ENCODE peak calls at places on chromosomes 16 and 17, in four cellular contexts. One of them, this sample, is unnamed.

GRCh38 chr17:16942141-16943031 is 29.5 kb downstream of the TNFRSF13B start:
- DNase-seq in bronchial epithelial cell: peak
- DNase-seq in HFF-Myc: no peak
- DNase-seq in AG09309: no peak
- DNase-seq in this sample: no peak

GRCh38 chr16:13697568-13697967 is 222.4 kb upstream of the ERCC4 start:
- DNase-seq in AG09309: no peak
- DNase-seq in HFF-Myc: no peak
- DNase-seq in bronchial epithelial cell: no peak
- DNase-seq in this sample: no peak

GRCh38 chr17:73397856-73398540 is 86.2 kb upstream of the CDC42EP4 start:
- DNase-seq in HFF-Myc: no peak
- DNase-seq in AG09309: no peak
- DNase-seq in bronchial epithelial cell: no peak
- DNase-seq in this sample: no peak

GRCh38 chr16:66419527-66419926 is 7.6 kb upstream of the BEAN1 start:
- DNase-seq in AG09309: no peak
- DNase-seq in bronchial epithelial cell: no peak
- DNase-seq in HFF-Myc: no peak
- DNase-seq in this sample: no peak

GRCh38 chr17:550041-550398 is 164.6 kb downstream of the VPS53 start:
- DNase-seq in AG09309: no peak
- DNase-seq in HFF-Myc: no peak
- DNase-seq in bronchial epithelial cell: peak
- DNase-seq in this sample: no peak

GRCh38 chr17:7515912-7516610 is 31.9 kb downstream of the POLR2A start:
- DNase-seq in bronchial epithelial cell: no peak
- DNase-seq in AG09309: no peak
- DNase-seq in HFF-Myc: no peak
- DNase-seq in this sample: no peak

GRCh38 chr16:19284207-19284606 is 1.3 kb upstream of the CLEC19A start:
- DNase-seq in bronchial epithelial cell: peak
- DNase-seq in AG09309: no peak
- DNase-seq in HFF-Myc: no peak
- DNase-seq in this sample: peak

GRCh38 chr17:42285346-42286050 is 2.8 kb upstream of the STAT5A start:
- DNase-seq in HFF-Myc: no peak
- DNase-seq in bronchial epithelial cell: no peak
- DNase-seq in AG09309: no peak
- DNase-seq in this sample: no peak

GRCh38 chr17:15378243-15378642 is 36.8 kb upstream of the TEKT3 start:
- DNase-seq in HFF-Myc: no peak
- DNase-seq in bronchial epithelial cell: no peak
- DNase-seq in AG09309: no peak
- DNase-seq in this sample: no peak

GRCh38 chr16:88939814-88940195 is 37.2 kb downstream of the CBFA2T3 start:
- DNase-seq in AG09309: no peak
- DNase-seq in bronchial epithelial cell: no peak
- DNase-seq in HFF-Myc: no peak
- DNase-seq in this sample: no peak

GRCh38 chr17:57569021-57569420 is 176.1 kb downstream of the CCDC182 start:
- DNase-seq in bronchial epithelial cell: no peak
- DNase-seq in AG09309: no peak
- DNase-seq in HFF-Myc: peak
- DNase-seq in this sample: no peak

GRCh38 chr16:90057738-90058173 is 19.4 kb downstream of the PRDM7 start:
- DNase-seq in bronchial epithelial cell: peak
- DNase-seq in AG09309: no peak
- DNase-seq in HFF-Myc: peak
- DNase-seq in this sample: peak

GRCh38 chr17:57918017-57918895 is 37.0 kb downstream of the CUEDC1 start:
- DNase-seq in bronchial epithelial cell: no peak
- DNase-seq in HFF-Myc: no peak
- DNase-seq in AG09309: no peak
- DNase-seq in this sample: peak

GRCh38 chr17:51860934-51861561 is 297.5 kb downstream of the CA10 start:
- DNase-seq in AG09309: no peak
- DNase-seq in HFF-Myc: no peak
- DNase-seq in bronchial epithelial cell: peak
- DNase-seq in this sample: peak

GRCh38 chr17:2233441-2233947 is 70.1 kb downstream of the SMG6 start:
- DNase-seq in HFF-Myc: no peak
- DNase-seq in bronchial epithelial cell: no peak
- DNase-seq in AG09309: no peak
- DNase-seq in this sample: peak

GRCh38 chr17:1752425-1752941 is 9.4 kb upstream of the SERPINF1 start:
- DNase-seq in AG09309: no peak
- DNase-seq in bronchial epithelial cell: peak
- DNase-seq in HFF-Myc: no peak
- DNase-seq in this sample: peak

GRCh38 chr17:18102640-18103039 is 5.9 kb upstream of the MYO15A start:
- DNase-seq in AG09309: no peak
- DNase-seq in bronchial epithelial cell: no peak
- DNase-seq in HFF-Myc: no peak
- DNase-seq in this sample: no peak

GRCh38 chr16:70678898-70679652 is 6.8 kb downstream of the MTSS2 start:
- DNase-seq in HFF-Myc: no peak
- DNase-seq in bronchial epithelial cell: no peak
- DNase-seq in AG09309: no peak
- DNase-seq in this sample: no peak

GRCh38 chr17:7439462-7440112 is at the start of gene FGF11:
- DNase-seq in bronchial epithelial cell: no peak
- DNase-seq in AG09309: no peak
- DNase-seq in HFF-Myc: no peak
- DNase-seq in this sample: no peak

GRCh38 chr16:11056989-11057645 is 112.8 kb downstream of the CLEC16A start:
- DNase-seq in HFF-Myc: no peak
- DNase-seq in bronchial epithelial cell: peak
- DNase-seq in AG09309: no peak
- DNase-seq in this sample: no peak

GRCh38 chr16:53775821-53776431 is 72.0 kb downstream of the FTO start:
- DNase-seq in AG09309: peak
- DNase-seq in HFF-Myc: peak
- DNase-seq in bronchial epithelial cell: peak
- DNase-seq in this sample: peak

GRCh38 chr16:35141303-35141702 is 1681.9 kb downstream of the TP53TG3F start:
- DNase-seq in AG09309: no peak
- DNase-seq in HFF-Myc: no peak
- DNase-seq in bronchial epithelial cell: no peak
- DNase-seq in this sample: no peak

GRCh38 chr17:41651625-41652460 is 27.5 kb upstream of the KRT17 start:
- DNase-seq in AG09309: no peak
- DNase-seq in bronchial epithelial cell: peak
- DNase-seq in HFF-Myc: no peak
- DNase-seq in this sample: peak

GRCh38 chr17:41547921-41548843 is 20.1 kb upstream of the KRT19 start:
- DNase-seq in AG09309: peak
- DNase-seq in HFF-Myc: peak
- DNase-seq in bronchial epithelial cell: peak
- DNase-seq in this sample: peak

GRCh38 chr17:32142857-32143524 is 689 bp downstream of the RHOT1 start:
- DNase-seq in HFF-Myc: no peak
- DNase-seq in AG09309: no peak
- DNase-seq in bronchial epithelial cell: peak
- DNase-seq in this sample: peak

GRCh38 chr17:42436401-42436800 is 13.3 kb upstream of the CAVIN1 start:
- DNase-seq in bronchial epithelial cell: peak
- DNase-seq in AG09309: peak
- DNase-seq in HFF-Myc: peak
- DNase-seq in this sample: peak

GRCh38 chr17:77332981-77333685 is 192.4 kb downstream of the SEC14L1 start:
- DNase-seq in AG09309: peak
- DNase-seq in bronchial epithelial cell: peak
- DNase-seq in HFF-Myc: peak
- DNase-seq in this sample: peak

GRCh38 chr17:80101946-80102706 is 745 bp downstream of the GAA start:
- DNase-seq in HFF-Myc: no peak
- DNase-seq in AG09309: no peak
- DNase-seq in bronchial epithelial cell: peak
- DNase-seq in this sample: peak

GRCh38 chr16:76265434-76266045 is 11.7 kb upstream of the CNTNAP4 start:
- DNase-seq in AG09309: no peak
- DNase-seq in bronchial epithelial cell: peak
- DNase-seq in HFF-Myc: no peak
- DNase-seq in this sample: peak

GRCh38 chr17:17648762-17649161 is 32.5 kb upstream of the RAI1 start:
- DNase-seq in AG09309: no peak
- DNase-seq in bronchial epithelial cell: no peak
- DNase-seq in HFF-Myc: no peak
- DNase-seq in this sample: no peak

GRCh38 chr17:53571342-53571741 is 251.4 kb upstream of the KIF2B start:
- DNase-seq in HFF-Myc: no peak
- DNase-seq in AG09309: no peak
- DNase-seq in bronchial epithelial cell: no peak
- DNase-seq in this sample: no peak

GRCh38 chr17:31492880-31493655 is 101.6 kb downstream of the RAB11FIP4 start:
- DNase-seq in AG09309: no peak
- DNase-seq in HFF-Myc: no peak
- DNase-seq in bronchial epithelial cell: no peak
- DNase-seq in this sample: no peak

GRCh38 chr17:40524243-40524965 is 23.0 kb upstream of the TNS4 start:
- DNase-seq in bronchial epithelial cell: no peak
- DNase-seq in HFF-Myc: no peak
- DNase-seq in AG09309: no peak
- DNase-seq in this sample: no peak

GRCh38 chr16:30031477-30031918 is 427 bp upstream of the TLCD3B start:
- DNase-seq in HFF-Myc: no peak
- DNase-seq in AG09309: no peak
- DNase-seq in bronchial epithelial cell: no peak
- DNase-seq in this sample: no peak

GRCh38 chr17:10224592-10225195 is 26.3 kb upstream of the GAS7 start:
- DNase-seq in bronchial epithelial cell: no peak
- DNase-seq in HFF-Myc: no peak
- DNase-seq in AG09309: no peak
- DNase-seq in this sample: no peak
- TF ChIP-seq CTCF in bronchial epithelial cell: no peak
- TF ChIP-seq CTCF in HFF-Myc: no peak
- TF ChIP-seq CTCF in AG09309: no peak
- TF ChIP-seq CTCF in this sample: no peak

GRCh38 chr17:75758131-75758905 is 6.7 kb downstream of the GALK1 start:
- DNase-seq in bronchial epithelial cell: no peak
- DNase-seq in AG09309: no peak
- DNase-seq in HFF-Myc: no peak
- DNase-seq in this sample: no peak
- TF ChIP-seq CTCF in bronchial epithelial cell: peak
- TF ChIP-seq CTCF in AG09309: peak
- TF ChIP-seq CTCF in HFF-Myc: peak
- TF ChIP-seq CTCF in this sample: no peak

GRCh38 chr16:67531247-67531646 is 2.6 kb downstream of the RIPOR1 start:
- DNase-seq in HFF-Myc: no peak
- DNase-seq in bronchial epithelial cell: no peak
- DNase-seq in AG09309: no peak
- DNase-seq in this sample: no peak

GRCh38 chr16:67533024-67533560 is 4.5 kb downstream of the RIPOR1 start:
- DNase-seq in AG09309: no peak
- DNase-seq in bronchial epithelial cell: no peak
- DNase-seq in HFF-Myc: no peak
- DNase-seq in this sample: no peak

GRCh38 chr16:67537270-67537635 is 8.6 kb downstream of the RIPOR1 start:
- DNase-seq in bronchial epithelial cell: no peak
- DNase-seq in HFF-Myc: no peak
- DNase-seq in AG09309: no peak
- DNase-seq in this sample: no peak

GRCh38 chr16:67535201-67535600 is 6.6 kb downstream of the RIPOR1 start:
- DNase-seq in bronchial epithelial cell: no peak
- DNase-seq in AG09309: no peak
- DNase-seq in HFF-Myc: no peak
- DNase-seq in this sample: no peak

DNA sequence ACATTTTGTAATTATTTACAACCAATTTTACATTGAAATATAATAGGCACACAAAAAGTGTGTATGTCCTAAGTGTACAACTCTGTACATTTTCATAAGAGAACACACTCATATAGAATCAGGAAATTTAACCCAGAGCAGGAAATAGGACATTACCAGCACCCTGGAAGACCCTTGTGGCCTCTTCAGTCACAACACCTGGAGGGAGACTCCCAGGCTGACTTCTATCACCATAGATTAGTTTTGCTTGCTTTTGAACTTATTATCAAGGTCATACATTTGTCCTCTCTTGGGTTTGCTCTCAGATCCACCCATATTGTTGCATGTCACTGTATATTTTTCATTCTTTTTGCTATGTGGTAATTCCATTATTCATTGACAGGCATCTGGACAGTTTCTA is 5.8 kb downstream of the RIPOR1 start:
- DNase-seq in AG09309: no peak
- DNase-seq in HFF-Myc: no peak
- DNase-seq in bronchial epithelial cell: no peak
- DNase-seq in this sample: no peak
- TF ChIP-seq CTCF in AG09309: no peak
- TF ChIP-seq CTCF in HFF-Myc: no peak
- TF ChIP-seq CTCF in bronchial epithelial cell: no peak
- TF ChIP-seq CTCF in this sample: no peak

GRCh38 chr16:84502075-84502474 is 2.4 kb downstream of the MEAK7 start:
- DNase-seq in AG09309: no peak
- DNase-seq in HFF-Myc: no peak
- DNase-seq in bronchial epithelial cell: no peak
- DNase-seq in this sample: peak

GRCh38 chr16:84503751-84504395 is 586 bp downstream of the MEAK7 start:
- DNase-seq in bronchial epithelial cell: peak
- DNase-seq in AG09309: no peak
- DNase-seq in HFF-Myc: no peak
- DNase-seq in this sample: peak

GRCh38 chr16:84502581-84502980 is 1.9 kb downstream of the MEAK7 start:
- DNase-seq in HFF-Myc: no peak
- DNase-seq in bronchial epithelial cell: no peak
- DNase-seq in AG09309: no peak
- DNase-seq in this sample: peak

GRCh38 chr16:84505249-84506156 is 1.0 kb upstream of the MEAK7 start:
- DNase-seq in HFF-Myc: no peak
- DNase-seq in AG09309: no peak
- DNase-seq in bronchial epithelial cell: no peak
- DNase-seq in this sample: peak

DNA sequence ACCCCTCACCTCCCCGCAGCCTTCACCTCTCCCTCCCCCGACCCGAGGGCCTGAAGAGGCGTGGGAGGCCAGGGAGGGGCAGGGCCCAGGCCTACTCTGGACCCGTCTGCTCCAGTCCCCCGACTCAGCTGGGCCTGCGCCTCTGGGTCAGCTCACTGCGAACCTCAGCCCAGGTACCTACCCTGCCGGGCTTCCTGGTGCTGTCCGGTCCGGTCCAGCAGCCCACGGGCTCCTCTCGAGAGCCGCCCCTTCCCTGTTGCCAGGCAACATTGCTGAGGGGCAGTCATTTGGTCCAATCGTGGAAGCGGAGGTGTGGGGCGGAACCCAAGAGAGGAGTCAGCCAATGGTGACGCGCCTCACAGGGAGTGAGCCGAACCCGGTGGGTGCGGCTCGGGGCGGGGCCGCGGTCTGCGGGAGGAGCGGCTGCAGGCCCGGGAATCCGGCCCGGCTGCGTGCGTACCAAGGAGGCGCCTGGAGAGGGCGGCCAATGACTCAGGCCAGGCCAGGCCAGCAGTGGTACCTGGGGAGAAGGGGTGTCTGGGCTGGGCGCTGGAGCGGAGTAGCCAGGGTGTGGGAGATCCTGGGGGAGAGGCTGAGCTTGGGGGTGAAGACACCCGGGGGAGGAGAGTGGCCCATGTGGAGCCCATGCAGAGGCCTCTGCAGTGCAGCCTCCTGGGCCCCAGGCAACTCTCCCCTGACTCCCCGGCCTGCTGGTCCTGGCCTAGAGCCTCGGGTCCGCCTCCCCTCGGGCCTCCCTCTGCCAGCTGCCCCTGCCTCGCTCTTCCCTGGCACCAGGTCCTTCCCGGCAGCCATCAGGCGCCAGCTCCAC is at the start of gene MEAK7:
- DNase-seq in AG09309: peak
- DNase-seq in HFF-Myc: peak
- DNase-seq in bronchial epithelial cell: peak
- DNase-seq in this sample: peak
- TF ChIP-seq CTCF in AG09309: no peak
- TF ChIP-seq CTCF in HFF-Myc: peak
- TF ChIP-seq CTCF in bronchial epithelial cell: no peak
- TF ChIP-seq CTCF in this sample: no peak

This sample was measured in MCF 10A.